ENCODE peak calls at places on chromosomes 16 and 17, in seven cellular contexts. H is iPS DF 19.7; O is stimulated activated CD8-positive, alpha-beta memory T cell treated with anti-CD3 and anti-CD28 coated beads, Interleukin-4, amount 100 ng/mL, for 24 hours; Y is HFFc6; J is CD4-positive, CD25-positive, alpha-beta regulatory T cell; A is heart left ventricle; V is MV-4-11. K is an unnamed sample.

GRCh38 chr16:19330801-19331484 is 45.4 kb downstream of the CLEC19A start:
- DNase-seq in H (no peak), O (no peak), Y (peak; percentile 4), J (no peak), A (no peak), V (no peak), K (no peak)

GRCh38 chr17:28567604-28568003 is 3.7 kb downstream of the PIGS start:
- DNase-seq in H (no peak), O (no peak), Y (no peak), J (no peak), A (no peak), V (peak; percentile 90), K (no peak)

GRCh38 chr16:75225092-75225491 is 6.3 kb downstream of the CTRB1 start:
- DNase-seq in H (no peak), O (no peak), Y (no peak), J (no peak), A (no peak), V (no peak), K (no peak)

GRCh38 chr16:17784073-17784472 is 313.3 kb upstream of the XYLT1 start:
- DNase-seq in H (no peak), O (no peak), Y (peak; percentile 20), J (no peak), A (no peak), V (peak; percentile 12), K (no peak)

GRCh38 chr17:60941028-60941427 is 263.4 kb downstream of the BCAS3 start:
- DNase-seq in H (no peak), O (no peak), Y (peak; percentile 86), J (no peak), A (peak; percentile 75), V (peak; percentile 48), K (no peak)

GRCh38 chr17:79990704-79991103 is 45.0 kb downstream of the TBC1D16 start:
- DNase-seq in H (no peak), O (no peak), Y (no peak), J (no peak), A (no peak), V (no peak), K (no peak)

GRCh38 chr16:54928016-54928356 is 2.7 kb upstream of the IRX5 start:
- DNase-seq in H (no peak), O (no peak), Y (peak; percentile 46), J (no peak), A (no peak), V (peak; percentile 54), K (no peak)

GRCh38 chr17:31318298-31319190 is 2.9 kb downstream of the EVI2A start:
- DNase-seq in H (no peak), O (no peak), Y (peak; percentile 7), J (peak; percentile 77), A (peak; percentile 74), V (peak; percentile 90), K (peak; percentile 32)

GRCh38 chr16:89581045-89581695 is 5.6 kb downstream of the CPNE7 start:
- DNase-seq in H (no peak), O (no peak), Y (peak; percentile 98), J (no peak), A (no peak), V (no peak), K (peak; percentile 74)

GRCh38 chr16:58025351-58026138 is at the start of gene MMP15:
- DNase-seq in H (peak; percentile 84), O (peak; percentile 43), Y (no peak), J (peak; percentile 42), A (peak; percentile 73), V (peak; percentile 30), K (peak; percentile 18)

GRCh38 chr17:55769625-55770000 is 18.8 kb downstream of the PCTP start:
- DNase-seq in H (no peak), O (no peak), Y (peak; percentile 91), J (no peak), A (no peak), V (peak; percentile 20), K (peak; percentile 44)

GRCh38 chr16:56351481-56351880 is 73.9 kb downstream of the AMFR start:
- DNase-seq in H (no peak), O (no peak), Y (no peak), J (no peak), A (no peak), V (no peak), K (no peak)

GRCh38 chr17:78645421-78646295 is 68.5 kb upstream of the DNAH17 start:
- DNase-seq in H (no peak), O (peak; percentile 36), Y (no peak), J (no peak), A (peak; percentile 90), V (peak; percentile 95), K (no peak)

GRCh38 chr17:6755731-6756184 is at the start of gene XAF1:
- DNase-seq in H (no peak), O (peak; percentile 12), Y (peak; percentile 25), J (peak; percentile 55), A (peak; percentile 54), V (peak; percentile 67), K (no peak)

GRCh38 chr17:43759836-43760235 is 1.2 kb upstream of the SOST start:
- DNase-seq in H (no peak), O (no peak), Y (no peak), J (no peak), A (no peak), V (no peak), K (no peak)

GRCh38 chr17:79789943-79790804 is 6.7 kb downstream of the CBX8 start:
- DNase-seq in H (no peak), O (no peak), Y (no peak), J (no peak), A (peak; percentile 45), V (no peak), K (no peak)

GRCh38 chr17:6779411-6779810 is 3.4 kb downstream of the FBXO39 start:
- DNase-seq in H (no peak), O (no peak), Y (no peak), J (no peak), A (no peak), V (no peak), K (no peak)

GRCh38 chr17:9104370-9105041 is 83.2 kb downstream of the NTN1 start:
- DNase-seq in H (no peak), O (no peak), Y (no peak), J (no peak), A (peak; percentile 89), V (no peak), K (no peak)

GRCh38 chr17:49361129-49361901 is 735 bp downstream of the ZNF652 start:
- DNase-seq in H (no peak), O (peak; percentile 61), Y (no peak), J (peak; percentile 88), A (peak; percentile 49), V (peak; percentile 58), K (peak; percentile 38)

GRCh38 chr17:30244853-30245385 is 9.4 kb upstream of the SLC6A4 start:
- DNase-seq in H (no peak), O (no peak), Y (peak; percentile 91), J (no peak), A (no peak), V (no peak), K (peak; percentile 61)

GRCh38 chr16:30069575-30070462 is 4.3 kb downstream of the ALDOA start:
- DNase-seq in H (no peak), O (no peak), Y (no peak), J (no peak), A (peak; percentile 61), V (no peak), K (no peak)

GRCh38 chr17:73564856-73565255 is 79.4 kb downstream of the SDK2 start:
- DNase-seq in H (no peak), O (no peak), Y (no peak), J (no peak), A (no peak), V (peak; percentile 52), K (no peak)

GRCh38 chr17:53950207-53950857 is 127.6 kb downstream of the KIF2B start:
- DNase-seq in H (peak; percentile 59), O (no peak), Y (no peak), J (no peak), A (no peak), V (no peak), K (no peak)

GRCh38 chr16:49112754-49113153 is 168.9 kb downstream of the CBLN1 start:
- DNase-seq in H (no peak), O (no peak), Y (no peak), J (no peak), A (peak; percentile 84), V (no peak), K (no peak)

GRCh38 chr16:9847146-9847545 is 335.1 kb downstream of the GRIN2A start:
- DNase-seq in H (no peak), O (no peak), Y (no peak), J (no peak), A (no peak), V (no peak), K (no peak)

GRCh38 chr16:30490210-30490609 is 17.7 kb downstream of the ITGAL start:
- DNase-seq in H (no peak), O (no peak), Y (no peak), J (no peak), A (no peak), V (peak; percentile 62), K (no peak)

GRCh38 chr16:495127-495748 is 32.3 kb upstream of the CAPN15 start:
- DNase-seq in H (peak; percentile 35), O (no peak), Y (peak; percentile 29), J (peak; percentile 13), A (no peak), V (peak; percentile 29), K (no peak)

GRCh38 chr17:52759864-52760263 is 601.4 kb upstream of the CA10 start:
- DNase-seq in H (no peak), O (no peak), Y (no peak), J (no peak), A (no peak), V (no peak), K (no peak)

GRCh38 chr17:51434434-51435170 is 174.3 kb downstream of the UTP18 start:
- DNase-seq in H (no peak), O (no peak), Y (no peak), J (no peak), A (no peak), V (peak; percentile 27), K (no peak)

GRCh38 chr16:73420244-73421040 is 372.5 kb upstream of the ZFHX3 start:
- DNase-seq in H (no peak), O (no peak), Y (no peak), J (no peak), A (no peak), V (no peak), K (peak; percentile 14)

GRCh38 chr16:30418350-30419181 is 11.2 kb downstream of the ZNF771 start:
- DNase-seq in H (no peak), O (no peak), Y (no peak), J (no peak), A (no peak), V (peak; percentile 78), K (no peak)

GRCh38 chr16:87464691-87465300 is 28.0 kb downstream of the ZCCHC14 start:
- DNase-seq in H (no peak), O (peak; percentile 19), Y (peak; percentile 88), J (no peak), A (peak; percentile 84), V (peak; percentile 96), K (peak; percentile 45)

GRCh38 chr16:48409839-48410610 is 24.8 kb upstream of the SIAH1 start:
- DNase-seq in H (no peak), O (no peak), Y (peak; percentile 70), J (no peak), A (no peak), V (peak; percentile 79), K (peak; percentile 38)

GRCh38 chr16:68297908-68298307 is 12.8 kb downstream of the SLC7A6OS start:
- DNase-seq in H (no peak), O (no peak), Y (no peak), J (no peak), A (no peak), V (no peak), K (no peak)